ENCODE peak calls at places on chromosomes 6 and 20, in six cellular contexts. Z is GM12891, V is GM12878, D is HepG2, K is H1, G is K562. W is an unnamed sample.

GRCh38 chr6:35044771-35045275 is 96.3 kb downstream of the TCP11 start:
- DNase-seq in Z (no peak), V (no peak), K (no peak), D (no peak), G (no peak), W (no peak)

GRCh38 chr6:7309050-7309449 is 3.9 kb downstream of the SSR1 start:
- DNase-seq in D (no peak), G (no peak), V (no peak), K (no peak), Z (no peak), W (no peak)

GRCh38 chr20:57013741-57014140 is 252.7 kb downstream of the BMP7 start:
- DNase-seq in G (peak), K (peak), D (no peak), V (no peak), Z (no peak), W (no peak)

GRCh38 chr20:57831992-57832585 is 122.3 kb upstream of the PMEPA1 start:
- DNase-seq in K (no peak), G (no peak), V (no peak), Z (no peak), D (no peak), W (no peak)

GRCh38 chr6:92777146-92777740 is 642.1 kb downstream of the EPHA7 start:
- DNase-seq in D (peak), G (no peak), K (no peak), V (no peak), Z (no peak), W (no peak)

GRCh38 chr20:58310291-58310782 is 822 bp downstream of the RAB22A start:
- DNase-seq in V (no peak), G (no peak), K (no peak), D (peak), Z (no peak), W (no peak)

GRCh38 chr6:142088858-142089216 is 43.9 kb upstream of the GJE1 start:
- DNase-seq in K (peak), D (no peak), G (peak), Z (peak), V (no peak), W (no peak)

GRCh38 chr6:67880939-67881705 is 754.0 kb upstream of the ADGRB3 start:
- DNase-seq in V (no peak), G (peak), D (no peak), K (no peak), Z (no peak), W (no peak)

GRCh38 chr20:19628570-19629134 is 129.4 kb upstream of the RIN2 start:
- DNase-seq in D (peak), Z (peak), G (peak), K (peak), V (peak), W (peak)

GRCh38 chr6:166907373-166907841 is 48.9 kb downstream of the RNASET2 start:
- DNase-seq in V (peak), K (no peak), G (no peak), D (no peak), Z (peak), W (peak)

GRCh38 chr6:437042-437402 is 45.5 kb downstream of the IRF4 start:
- DNase-seq in K (no peak), G (no peak), D (no peak), Z (no peak), V (no peak), W (no peak)

GRCh38 chr6:42984924-42985475 is 630 bp downstream of the PPP2R5D start:
- DNase-seq in K (peak), G (peak), V (no peak), Z (no peak), D (no peak), W (no peak)

GRCh38 chr6:1524040-1524480 is 85.7 kb upstream of the FOXC1 start:
- DNase-seq in K (peak), V (no peak), D (no peak), G (peak), Z (peak), W (peak)

GRCh38 chr6:145178391-145178790 is 556.9 kb downstream of the EPM2A start:
- DNase-seq in D (no peak), G (no peak), Z (no peak), K (no peak), V (no peak), W (no peak)

GRCh38 chr20:36604952-36605308 is 649 bp upstream of the RAB5IF start:
- DNase-seq in K (no peak), V (peak), D (no peak), G (peak), Z (no peak), W (peak)

GRCh38 chr6:71707059-71707458 is 179.3 kb upstream of the RIMS1 start:
- DNase-seq in Z (no peak), V (no peak), K (no peak), G (no peak), D (no peak), W (no peak)

GRCh38 chr6:139964737-139965136 is 590.3 kb upstream of the CITED2 start:
- DNase-seq in V (no peak), K (no peak), Z (no peak), D (no peak), G (no peak), W (no peak)

GRCh38 chr6:148533309-148534107 is 190.9 kb downstream of the SASH1 start:
- DNase-seq in K (no peak), G (no peak), V (no peak), Z (no peak), D (no peak), W (no peak)

GRCh38 chr6:169342655-169343054 is 89.0 kb upstream of the THBS2 start:
- DNase-seq in V (no peak), K (no peak), Z (no peak), G (no peak), D (no peak), W (no peak)

GRCh38 chr20:37295595-37295994 is 6.1 kb downstream of the MANBAL start:
- DNase-seq in D (no peak), G (no peak), K (no peak), V (no peak), Z (no peak), W (no peak)

GRCh38 chr6:34463299-34463698 is 2.6 kb upstream of the PACSIN1 start:
- DNase-seq in G (no peak), V (no peak), D (no peak), K (no peak), Z (no peak), W (no peak)

GRCh38 chr6:109506841-109507240 is 23.8 kb upstream of the ZBTB24 start:
- DNase-seq in D (no peak), V (no peak), G (no peak), Z (no peak), K (no peak), W (no peak)

GRCh38 chr6:134295953-134296553 is 21.9 kb downstream of the SGK1 start:
- DNase-seq in K (no peak), G (peak), D (peak), V (no peak), Z (no peak), W (no peak)

GRCh38 chr6:40440083-40440482 is 147.1 kb downstream of the LRFN2 start:
- DNase-seq in Z (no peak), K (no peak), V (no peak), D (no peak), G (no peak), W (no peak)

GRCh38 chr20:15900443-15900842 is 672.8 kb downstream of the KIF16B start:
- DNase-seq in D (no peak), K (no peak), V (no peak), Z (no peak), G (no peak), W (no peak)

GRCh38 chr6:3885262-3886036 is 36.3 kb downstream of the FAM50B start:
- DNase-seq in V (no peak), Z (no peak), G (peak), K (no peak), D (peak), W (no peak)

GRCh38 chr20:32968833-32969241 is 35.4 kb downstream of the SUN5 start:
- DNase-seq in D (no peak), Z (no peak), V (no peak), G (no peak), K (no peak), W (no peak)

GRCh38 chr6:22222469-22222868 is 74.4 kb downstream of the PRL start:
- DNase-seq in K (no peak), Z (no peak), V (no peak), G (no peak), D (no peak), W (no peak)

GRCh38 chr6:18656506-18656905 is 269.4 kb downstream of the RNF144B start:
- DNase-seq in Z (no peak), V (no peak), K (no peak), G (no peak), D (no peak), W (no peak)

GRCh38 chr6:5173862-5174643 is 86.7 kb downstream of the LYRM4 start:
- DNase-seq in K (no peak), V (peak), Z (peak), G (no peak), D (no peak), W (peak)

GRCh38 chr6:75143186-75143585 is 62.7 kb downstream of the COL12A1 start:
- DNase-seq in V (no peak), G (no peak), D (no peak), Z (no peak), K (no peak), W (no peak)

GRCh38 chr6:146915671-146916127 is 288.5 kb upstream of the STXBP5 start:
- DNase-seq in D (no peak), K (no peak), V (no peak), G (no peak), Z (no peak), W (no peak)

GRCh38 chr6:39312912-39313525 is 1.2 kb downstream of the KCNK17 start:
- DNase-seq in V (no peak), Z (no peak), G (no peak), D (no peak), K (peak), W (no peak)

GRCh38 chr6:143301204-143301603 is 149.3 kb downstream of the ADAT2 start:
- DNase-seq in G (no peak), V (no peak), Z (no peak), D (no peak), K (no peak), W (no peak)
- TF ChIP-seq TAF1 in G (no peak), V (no peak), Z (no peak), D (no peak), K (no peak), W (no peak)

GRCh38 chr20:49280463-49281058 is 2.7 kb upstream of the ZNFX1 start:
- DNase-seq in D (no peak), V (no peak), Z (no peak), K (no peak), G (no peak), W (no peak)
- TF ChIP-seq POLR2A in D (peak), V (peak), Z (no peak), K (no peak), G (no peak), W (peak)

DNA sequence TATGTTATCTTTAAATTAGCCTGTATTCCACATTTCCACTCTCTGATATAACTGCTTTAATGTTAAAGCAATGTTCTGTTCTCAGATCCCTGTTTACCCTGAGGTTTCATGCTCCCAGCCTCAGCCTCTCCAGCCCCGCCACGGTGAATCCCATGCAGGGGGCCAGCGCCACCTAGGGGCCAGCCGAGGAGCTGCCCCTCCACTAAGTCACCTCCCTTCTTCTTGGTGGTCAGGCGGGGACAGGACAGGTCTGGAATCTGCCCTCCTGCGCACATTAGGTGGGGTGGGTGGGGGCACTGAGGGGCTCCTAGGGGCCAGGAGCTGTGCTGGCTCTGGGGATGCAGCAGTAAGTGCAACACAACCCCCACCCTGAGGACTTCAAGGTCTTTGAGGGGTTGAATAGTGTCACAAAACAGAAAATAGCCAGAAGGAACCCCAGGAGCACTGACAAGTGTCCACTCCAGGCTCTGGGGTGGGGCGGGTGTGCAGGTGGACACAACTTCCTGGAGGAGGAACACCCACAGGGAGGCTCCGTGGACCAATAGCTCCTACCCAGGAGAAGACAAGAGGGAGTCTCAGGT is 61.6 kb downstream of the RAB44 start:
- DNase-seq in D (peak), G (peak), V (no peak), Z (peak), K (peak), W (peak)
- TF ChIP-seq POLR2AphosphoS5 in D (no peak), G (no peak), V (no peak), Z (no peak), K (no peak), W (no peak)

DNA sequence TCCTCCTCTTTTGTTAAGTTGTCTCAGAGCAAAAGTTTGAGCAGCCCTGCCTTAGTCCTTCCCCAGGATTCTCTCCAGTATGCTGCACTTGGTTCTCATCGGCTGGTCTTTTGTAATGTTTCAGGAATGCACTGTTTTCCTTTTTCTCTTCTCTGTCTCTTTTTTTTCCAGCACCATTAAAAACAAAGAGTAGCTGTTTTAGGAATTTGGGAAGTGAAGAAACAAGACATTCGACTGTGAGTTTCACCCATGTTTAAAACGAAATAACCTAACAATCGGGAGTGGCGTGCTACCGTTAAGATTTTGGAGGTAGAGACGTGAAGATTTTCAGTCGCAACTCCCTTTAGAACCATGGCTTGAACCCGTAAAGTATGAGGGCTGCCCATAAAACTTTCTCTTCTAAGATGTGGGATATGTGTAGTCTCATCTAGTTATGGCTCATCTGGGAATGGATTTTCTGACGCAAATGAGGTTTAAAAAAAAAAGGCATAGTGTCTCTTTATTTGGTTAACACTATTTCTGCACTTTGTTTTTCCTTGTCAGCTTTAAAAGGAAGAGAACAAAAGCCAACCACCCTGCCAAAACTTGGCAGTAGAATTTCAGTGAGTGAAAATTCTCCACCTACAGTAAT is 35.9 kb upstream of the RAB23 start:
- DNase-seq in K (no peak), Z (no peak), V (no peak), G (no peak), D (no peak), W (no peak)
- TF ChIP-seq TAF1 in K (no peak), Z (no peak), V (no peak), G (no peak), D (no peak), W (no peak)

DNA sequence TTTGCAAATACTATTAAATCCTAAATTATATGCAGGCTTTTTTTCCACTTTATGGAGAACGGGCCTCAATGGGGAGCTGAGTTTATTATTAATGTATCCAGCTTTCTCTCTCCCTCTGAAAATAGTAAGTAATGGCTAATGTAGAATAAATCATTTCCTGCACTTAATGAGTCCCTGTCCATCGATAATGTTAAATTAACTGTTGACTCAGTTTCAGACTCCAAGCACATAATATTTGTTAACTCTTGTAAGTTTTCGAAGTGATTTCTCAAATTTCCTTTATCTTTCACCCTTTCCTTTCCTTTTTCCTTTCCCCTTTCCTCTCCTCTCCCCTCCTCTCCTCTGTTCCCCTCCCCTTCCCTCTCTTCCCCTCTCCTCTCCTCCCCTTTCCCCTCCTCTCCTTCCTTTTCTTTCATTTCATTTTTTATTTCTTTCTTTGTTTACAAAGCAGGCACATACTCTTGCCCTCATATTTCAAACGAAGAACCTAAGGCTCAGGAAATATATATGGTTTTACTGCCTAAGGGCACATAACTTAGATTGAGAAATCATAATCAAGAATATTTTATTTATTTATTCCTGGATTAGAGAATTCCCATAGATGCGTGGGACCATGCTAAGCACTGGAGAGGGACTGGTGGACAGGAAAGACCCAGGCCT is 503.5 kb downstream of the MMUT start:
- DNase-seq in V (no peak), G (no peak), K (no peak), D (no peak), Z (no peak), W (no peak)
- TF ChIP-seq POLR2A in V (no peak), G (no peak), K (no peak), D (no peak), Z (no peak), W (no peak)